ENCODE peak calls at places on chromosomes 2 and 18, in six cellular contexts. Q, T, Z, F, A and O are unnamed samples.

GRCh38 chr2:65746919-65747678 is 314.7 kb upstream of the SPRED2 start:
- DNase-seq in Z (no peak), T (peak), F (no peak), A (peak), Q (no peak), O (no peak)

GRCh38 chr2:69333352-69333751 is 53.7 kb downstream of the GFPT1 start:
- DNase-seq in Z (no peak), T (no peak), A (no peak), Q (no peak), F (no peak), O (no peak)

GRCh38 chr18:55821219-55821618 is 233.2 kb upstream of the TCF4 start:
- DNase-seq in A (no peak), F (peak), Z (no peak), T (peak), Q (peak), O (peak)

GRCh38 chr2:100954044-100954420 is 48.1 kb upstream of the RPL31 start:
- DNase-seq in Q (no peak), A (no peak), Z (no peak), F (no peak), T (no peak), O (no peak)

GRCh38 chr2:2879071-2879470 is 498.5 kb downstream of the EIPR1 start:
- DNase-seq in F (no peak), T (no peak), A (no peak), Q (no peak), Z (no peak), O (no peak)

GRCh38 chr2:16202643-16203020 is 262.3 kb downstream of the MYCN start:
- DNase-seq in F (no peak), A (no peak), Q (no peak), T (no peak), Z (no peak), O (no peak)

GRCh38 chr2:68994864-68995263 is 18.1 kb upstream of the ANTXR1 start:
- DNase-seq in Q (no peak), T (peak), F (no peak), A (no peak), Z (peak), O (no peak)

GRCh38 chr2:112151701-112152440 is 13.7 kb downstream of the FBLN7 start:
- DNase-seq in F (no peak), T (no peak), Q (no peak), A (no peak), Z (no peak), O (no peak)

GRCh38 chr2:113064898-113065297 is 2.9 kb upstream of the IL1F10 start:
- DNase-seq in A (no peak), T (no peak), Q (no peak), Z (no peak), F (no peak), O (no peak)

GRCh38 chr2:177314194-177314593 is 49.7 kb upstream of the NFE2L2 start:
- DNase-seq in F (peak), Q (no peak), Z (no peak), T (peak), A (no peak), O (no peak)

GRCh38 chr2:239828192-239828972 is 196.8 kb downstream of the NDUFA10 start:
- DNase-seq in F (no peak), T (no peak), Q (no peak), A (no peak), Z (peak), O (no peak)

GRCh38 chr2:19207452-19207851 is 151.0 kb downstream of the OSR1 start:
- DNase-seq in A (no peak), F (no peak), T (peak), Z (no peak), Q (no peak), O (no peak)

GRCh38 chr18:32730620-32731021 is 42.2 kb downstream of the KLHL14 start:
- DNase-seq in F (peak), T (peak), Z (no peak), A (no peak), Q (no peak), O (no peak)

GRCh38 chr18:3384664-3385189 is 65.2 kb upstream of the TGIF1 start:
- DNase-seq in A (no peak), Z (no peak), T (no peak), F (no peak), Q (no peak), O (no peak)
- H3K4me3 ChIP-seq in A (no peak), Z (no peak), T (no peak), F (no peak), Q (no peak), O (no peak)

GRCh38 chr2:63301481-63301880 is 250.9 kb downstream of the OTX1 start:
- DNase-seq in A (no peak), Z (no peak), T (peak), Q (no peak), F (no peak), O (no peak)

GRCh38 chr2:63300835-63301234 is 250.2 kb downstream of the OTX1 start:
- DNase-seq in A (no peak), T (no peak), Z (no peak), F (no peak), Q (no peak), O (no peak)
- TF ChIP-seq CTCF in A (no peak), T (peak), Z (no peak), F (peak), Q (no peak), O (no peak)

GRCh38 chr18:58580078-58580477 is 48.8 kb downstream of the ALPK2 start:
- DNase-seq in Z (no peak), F (no peak), A (no peak), Q (no peak), T (peak), O (no peak)

GRCh38 chr18:58578321-58578720 is 50.6 kb downstream of the ALPK2 start:
- DNase-seq in T (peak), Q (no peak), A (no peak), F (no peak), Z (no peak), O (no peak)

GRCh38 chr18:58580623-58581022 is 48.3 kb downstream of the ALPK2 start:
- DNase-seq in F (no peak), Q (no peak), Z (no peak), T (peak), A (no peak), O (no peak)

GRCh38 chr18:58578835-58579560 is 49.9 kb downstream of the ALPK2 start:
- DNase-seq in F (peak), Q (no peak), Z (no peak), A (no peak), T (peak), O (no peak)

GRCh38 chr18:58579561-58580047 is 49.3 kb downstream of the ALPK2 start:
- DNase-seq in Q (no peak), Z (no peak), A (no peak), F (no peak), T (peak), O (no peak)
- H3K4me3 ChIP-seq in Q (peak), Z (no peak), A (no peak), F (no peak), T (peak), O (peak)

DNA sequence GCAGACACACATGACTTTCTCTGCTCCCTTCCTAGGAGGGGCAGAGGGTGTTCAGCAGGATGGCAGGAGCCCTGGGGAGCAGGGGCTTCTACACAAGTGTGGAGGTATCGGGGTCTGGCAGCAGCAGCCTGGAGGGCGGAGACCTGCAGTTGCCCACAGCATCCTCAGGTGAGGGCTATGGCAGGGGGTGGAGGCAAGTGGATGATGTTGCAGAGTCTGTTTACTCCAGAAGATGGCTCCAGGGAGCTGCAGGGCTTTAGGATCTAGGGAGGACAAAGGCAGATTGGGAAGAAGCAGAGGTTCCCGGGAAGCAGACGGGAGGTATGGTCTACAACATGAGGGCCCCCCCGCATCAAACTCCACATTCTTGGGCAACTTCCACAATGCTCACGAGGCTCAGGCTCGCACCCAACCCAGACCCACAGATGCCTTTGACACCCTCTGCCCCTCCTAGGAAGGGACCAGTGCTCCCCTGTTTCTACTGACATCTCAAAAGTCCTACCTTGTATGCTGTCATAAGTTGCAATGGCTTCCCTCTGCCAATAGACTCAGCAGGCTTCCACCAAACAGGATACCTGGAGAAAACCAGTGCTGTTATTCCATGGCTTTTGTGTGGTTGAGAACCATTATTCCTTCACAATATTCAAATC is 12.0 kb upstream of the ATP6V1C2 start:
- DNase-seq in T (no peak), A (no peak), F (peak), Z (no peak), Q (no peak), O (no peak)
- TF ChIP-seq CTCF in T (peak), A (no peak), F (peak), Z (peak), Q (peak), O (peak)

DNA sequence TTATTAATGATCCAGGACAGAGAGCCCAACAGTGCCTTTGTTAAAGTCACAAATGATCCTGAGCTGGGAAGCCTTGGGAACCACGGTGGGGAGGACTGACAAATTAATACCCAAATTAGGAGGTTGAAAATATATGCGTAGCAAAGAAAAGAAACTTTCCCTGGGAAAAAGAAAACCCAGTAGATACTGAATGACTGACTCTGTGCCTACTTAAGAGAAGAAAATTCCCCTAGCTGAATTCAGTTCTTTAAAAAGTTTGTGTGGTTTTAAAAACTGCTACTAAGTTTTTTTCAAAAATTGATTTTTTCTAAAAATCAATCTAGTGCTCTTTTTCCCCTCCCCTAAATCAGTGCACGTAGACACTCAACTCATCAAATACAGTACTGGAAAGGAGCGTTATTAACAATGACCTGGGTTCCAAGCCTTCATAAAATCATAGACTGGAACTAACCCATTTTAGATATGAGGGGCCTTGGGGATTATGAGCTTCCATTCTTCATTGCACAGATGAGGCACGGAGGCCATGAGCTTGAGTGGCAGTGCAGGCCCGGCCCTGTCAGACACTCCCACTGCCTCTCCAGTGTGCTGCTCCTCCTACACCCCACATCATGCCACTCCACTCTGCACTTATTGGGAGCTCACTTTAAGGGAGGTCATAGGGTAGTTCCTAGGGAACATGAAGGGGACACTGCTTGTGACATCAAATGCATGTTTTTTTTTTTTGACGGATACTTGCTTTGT is 77.7 kb downstream of the TSN start:
- DNase-seq in A (no peak), Q (no peak), T (no peak), Z (no peak), F (no peak), O (no peak)
- H3K4me3 ChIP-seq in A (no peak), Q (no peak), T (no peak), Z (no peak), F (no peak), O (no peak)

GRCh38 chr2:116141891-116142474 is 1672.5 kb upstream of the DDX18 start:
- DNase-seq in A (no peak), Q (no peak), F (no peak), Z (no peak), T (no peak), O (no peak)
- TF ChIP-seq CTCF in A (no peak), Q (no peak), F (no peak), Z (no peak), T (no peak), O (no peak)

GRCh38 chr2:224968051-224968450 is 74.2 kb downstream of the DOCK10 start:
- DNase-seq in F (no peak), Q (no peak), A (no peak), Z (no peak), T (peak), O (no peak)
- H3K4me3 ChIP-seq in F (no peak), Q (no peak), A (no peak), Z (no peak), T (no peak), O (no peak)

GRCh38 chr2:137888845-137889244 is 75.4 kb upstream of the HNMT start:
- DNase-seq in A (peak), Q (no peak), Z (no peak), T (peak), F (peak), O (no peak)
- TF ChIP-seq CTCF in A (peak), Q (peak), Z (peak), T (peak), F (peak), O (peak)